ENCODE peak calls at places on chromosomes 1 and 21, in seven cellular contexts. S, T, G, L, Y, R and C are unnamed samples.
A peak's percentile ranks its signal among the peaks of the same experiment; 100 is the strongest.

GRCh38 chr1:7745783-7746182 is 25.3 kb upstream of the VAMP3 start:
- DNase-seq in S (no peak), T (no peak), G (no peak), L (no peak), Y (no peak), R (no peak), C (no peak)

GRCh38 chr1:44655609-44656008 is 18.7 kb downstream of the TMEM53 start:
- DNase-seq in S (peak; percentile 76), T (peak; percentile 75), G (no peak), L (no peak), Y (no peak), R (no peak), C (peak; percentile 37)

GRCh38 chr1:112790920-112791722 is 76.0 kb upstream of the PPM1J start:
- DNase-seq in S (no peak), T (peak; percentile 81), G (no peak), L (no peak), Y (no peak), R (no peak), C (no peak)

GRCh38 chr1:48701445-48701844 is 75.2 kb downstream of the BEND5 start:
- DNase-seq in S (no peak), T (no peak), G (no peak), L (no peak), Y (no peak), R (no peak), C (no peak)

GRCh38 chr1:29057700-29058099 is 66.0 kb downstream of the TMEM200B start:
- DNase-seq in S (no peak), T (no peak), G (no peak), L (no peak), Y (no peak), R (peak; percentile 3), C (no peak)

GRCh38 chr1:101137144-101138126 is 99.4 kb upstream of the S1PR1 start:
- DNase-seq in S (peak; percentile 51), T (no peak), G (no peak), L (no peak), Y (no peak), R (peak; percentile 90), C (peak; percentile 16)

GRCh38 chr1:76230894-76231293 is 156.3 kb downstream of the ST6GALNAC3 start:
- DNase-seq in S (peak; percentile 73), T (no peak), G (no peak), L (no peak), Y (no peak), R (no peak), C (no peak)

GRCh38 chr1:182301026-182301436 is 90.6 kb downstream of the GLUL start:
- DNase-seq in S (no peak), T (no peak), G (no peak), L (no peak), Y (no peak), R (no peak), C (no peak)

GRCh38 chr21:25983745-25984144 is 186.8 kb downstream of the APP start:
- DNase-seq in S (no peak), T (peak; percentile 46), G (no peak), L (no peak), Y (no peak), R (no peak), C (peak; percentile 74)

GRCh38 chr1:201636581-201636980 is 97.7 kb downstream of the NAV1 start:
- DNase-seq in S (no peak), T (no peak), G (no peak), L (no peak), Y (no peak), R (peak; percentile 89), C (peak; percentile 86)

GRCh38 chr1:231203259-231204057 is 37.6 kb upstream of the GNPAT start:
- DNase-seq in S (no peak), T (no peak), G (no peak), L (no peak), Y (no peak), R (no peak), C (no peak)

GRCh38 chr1:21149430-21149861 is 27.3 kb downstream of the EIF4G3 start:
- DNase-seq in S (no peak), T (peak; percentile 34), G (no peak), L (no peak), Y (no peak), R (peak; percentile 49), C (peak; percentile 99)

GRCh38 chr21:34536311-34536710 is 24.3 kb upstream of the KCNE1 start:
- DNase-seq in S (no peak), T (no peak), G (no peak), L (no peak), Y (no peak), R (peak; percentile 39), C (no peak)

GRCh38 chr1:39896909-39897685 is 4.6 kb downstream of the MYCL start:
- DNase-seq in S (peak; percentile 54), T (no peak), G (no peak), L (no peak), Y (no peak), R (peak; percentile 68), C (no peak)

GRCh38 chr1:32240140-32240951 is 6.7 kb upstream of the FAM167B start:
- DNase-seq in S (peak; percentile 99), T (peak; percentile 89), G (peak; percentile 69), L (no peak), Y (peak; percentile 93), R (no peak), C (no peak)

GRCh38 chr1:110893908-110894490 is 21.1 kb downstream of the CD53 start:
- DNase-seq in S (no peak), T (no peak), G (no peak), L (no peak), Y (no peak), R (no peak), C (no peak)

GRCh38 chr1:186530104-186530503 is 69.2 kb upstream of the PDC start:
- DNase-seq in S (no peak), T (no peak), G (no peak), L (no peak), Y (no peak), R (peak; percentile 62), C (no peak)

GRCh38 chr1:167776151-167776550 is 54.4 kb downstream of the MPZL1 start:
- DNase-seq in S (no peak), T (no peak), G (no peak), L (no peak), Y (no peak), R (peak; percentile 78), C (no peak)

GRCh38 chr1:94275116-94275515 is 37.7 kb upstream of the ARHGAP29 start:
- DNase-seq in S (no peak), T (no peak), G (no peak), L (no peak), Y (no peak), R (no peak), C (no peak)

GRCh38 chr1:205068001-205068400 is 16.3 kb downstream of the TMEM81 start:
- DNase-seq in S (no peak), T (peak; percentile 16), G (no peak), L (no peak), Y (no peak), R (no peak), C (no peak)

GRCh38 chr21:43315244-43316137 is 111.4 kb downstream of the SIK1 start:
- DNase-seq in S (no peak), T (no peak), G (no peak), L (no peak), Y (no peak), R (no peak), C (no peak)

GRCh38 chr1:197915797-197916686 is 1.1 kb upstream of the LHX9 start:
- DNase-seq in S (peak; percentile 95), T (peak; percentile 90), G (peak; percentile 65), L (no peak), Y (peak; percentile 79), R (peak; percentile 38), C (no peak)

GRCh38 chr1:117179471-117179870 is 31.3 kb downstream of the VTCN1 start:
- DNase-seq in S (no peak), T (no peak), G (no peak), L (no peak), Y (no peak), R (no peak), C (no peak)

GRCh38 chr1:178536844-178537371 is 24.0 kb downstream of the TEX35 start:
- DNase-seq in S (no peak), T (no peak), G (no peak), L (no peak), Y (no peak), R (peak; percentile 99), C (peak; percentile 6)

GRCh38 chr1:162145280-162145965 is 75.9 kb downstream of the NOS1AP start:
- DNase-seq in S (peak; percentile 48), T (no peak), G (no peak), L (no peak), Y (peak; percentile 73), R (no peak), C (no peak)

GRCh38 chr1:50822035-50822776 is 137.9 kb downstream of the FAF1 start:
- DNase-seq in S (no peak), T (no peak), G (no peak), L (no peak), Y (no peak), R (peak; percentile 15), C (no peak)

GRCh38 chr1:22801753-22802152 is 91.1 kb downstream of the EPHB2 start:
- DNase-seq in S (peak; percentile 68), T (no peak), G (no peak), L (no peak), Y (peak; percentile 91), R (no peak), C (no peak)

GRCh38 chr1:244918422-244919319 is 54.3 kb upstream of the HNRNPU start:
- DNase-seq in S (peak; percentile 34), T (peak; percentile 84), G (no peak), L (peak; percentile 14), Y (peak; percentile 21), R (no peak), C (peak; percentile 52)

GRCh38 chr1:88985692-88986091 is 6.7 kb downstream of the KYAT3 start:
- DNase-seq in S (no peak), T (no peak), G (no peak), L (no peak), Y (no peak), R (no peak), C (no peak)

GRCh38 chr1:58823481-58824010 is 39.7 kb upstream of the JUN start:
- DNase-seq in S (no peak), T (no peak), G (no peak), L (no peak), Y (no peak), R (peak; percentile 95), C (peak; percentile 88)

GRCh38 chr1:157496121-157496526 is 56.2 kb downstream of the FCRL5 start:
- DNase-seq in S (peak; percentile 76), T (peak; percentile 42), G (peak; percentile 33), L (no peak), Y (peak; percentile 54), R (peak; percentile 25), C (peak; percentile 12)

GRCh38 chr1:53967409-53968124 is 21.4 kb downstream of the LRRC42 start:
- DNase-seq in S (no peak), T (no peak), G (no peak), L (no peak), Y (no peak), R (no peak), C (no peak)

GRCh38 chr21:14493731-14494130 is 52.4 kb downstream of the SAMSN1 start:
- DNase-seq in S (no peak), T (no peak), G (no peak), L (no peak), Y (no peak), R (no peak), C (no peak)

GRCh38 chr1:207181838-207182237 is 77.8 kb downstream of the C4BPA start:
- DNase-seq in S (peak; percentile 12), T (no peak), G (no peak), L (no peak), Y (no peak), R (peak; percentile 38), C (peak; percentile 47)

GRCh38 chr1:39726600-39726999 is 12.1 kb upstream of the PPIE start:
- DNase-seq in S (no peak), T (no peak), G (no peak), L (no peak), Y (no peak), R (no peak), C (no peak)

GRCh38 chr1:179047637-179048002 is 21.9 kb downstream of the FAM20B start:
- DNase-seq in S (no peak), T (peak; percentile 49), G (no peak), L (no peak), Y (no peak), R (no peak), C (no peak)

GRCh38 chr1:223129229-223129851 is 13.7 kb downstream of the TLR5 start:
- DNase-seq in S (peak; percentile 86), T (peak; percentile 86), G (peak; percentile 64), L (peak; percentile 59), Y (no peak), R (peak; percentile 32), C (peak; percentile 53)